ENCODE peak calls at places on chromosome 12, in four cellular contexts. F is HCT116, B is HepG2, J is K562. A is an unnamed sample. For H3K4me1, the result is how much of the 10 kb centered on the place peaks cover.

GRCh38 chr12:62522984-62523383 is 56.4 kb downstream of the MON2 start:
- DNase-seq in F (no peak), B (no peak), J (no peak), A (no peak)

GRCh38 chr12:131471946-131472732 is 238.8 kb upstream of the SFSWAP start:
- DNase-seq in F (no peak), J (no peak), B (no peak), A (no peak)

GRCh38 chr12:27290501-27291168 is 42.0 kb upstream of the BMAL2 start:
- DNase-seq in B (no peak), F (no peak), J (no peak), A (no peak)

GRCh38 chr12:52980096-52980694 is 26.1 kb upstream of the EIF4B start:
- DNase-seq in F (no peak), J (no peak), B (no peak), A (no peak)

GRCh38 chr12:85448548-85449139 is 168.6 kb downstream of the ALX1 start:
- DNase-seq in F (no peak), J (no peak), B (no peak), A (no peak)

GRCh38 chr12:64232201-64232600 is 10.1 kb upstream of the KICS2 start:
- DNase-seq in B (no peak), J (no peak), F (no peak), A (no peak)

GRCh38 chr12:91563011-91563410 is 380.4 kb upstream of the DCN start:
- DNase-seq in F (no peak), J (no peak), B (no peak), A (no peak)

GRCh38 chr12:6552140-6552551 is 3.7 kb downstream of the IFFO1 start:
- DNase-seq in J (no peak), F (no peak), B (no peak), A (no peak)

GRCh38 chr12:23253191-23253590 is 628.2 kb downstream of the ETNK1 start:
- DNase-seq in B (no peak), F (no peak), J (no peak), A (no peak)

GRCh38 chr12:27616356-27617150 is 79.7 kb upstream of the REP15 start:
- DNase-seq in F (no peak), J (no peak), B (no peak), A (no peak)

GRCh38 chr12:51910691-51911090 is 3.4 kb downstream of the ACVRL1 start:
- DNase-seq in F (no peak), B (no peak), J (no peak), A (no peak)

GRCh38 chr12:106179086-106179485 is 40.3 kb upstream of the NUAK1 start:
- DNase-seq in F (no peak), J (no peak), B (peak), A (no peak)

GRCh38 chr12:119311897-119312296 is 22.6 kb upstream of the CCDC60 start:
- DNase-seq in J (no peak), F (no peak), B (no peak), A (no peak)

GRCh38 chr12:52494518-52494917 is 1.5 kb upstream of the KRT6A start:
- DNase-seq in B (no peak), F (no peak), J (no peak), A (no peak)

GRCh38 chr12:122326597-122326996 is 60.3 kb upstream of the VPS33A start:
- DNase-seq in F (no peak), J (no peak), B (no peak), A (no peak)

GRCh38 chr12:56634837-56635538 is 4.9 kb upstream of the BAZ2A start:
- DNase-seq in B (peak), F (peak), J (peak), A (peak)

GRCh38 chr12:28583771-28584261 is 393.6 kb downstream of the CCDC91 start:
- DNase-seq in B (no peak), F (no peak), J (no peak), A (no peak)

GRCh38 chr12:38585090-38585489 is 268.5 kb downstream of the ALG10B start:
- DNase-seq in B (no peak), F (no peak), J (no peak), A (no peak)

GRCh38 chr12:94614288-94614721 is 36.1 kb downstream of the TMCC3 start:
- DNase-seq in B (no peak), J (no peak), F (no peak), A (no peak)

GRCh38 chr12:76312314-76312713 is 35.9 kb downstream of the BBS10 start:
- DNase-seq in B (no peak), F (no peak), J (no peak), A (no peak)

GRCh38 chr12:8037947-8038346 is 5.4 kb downstream of the FOXJ2 start:
- DNase-seq in F (no peak), B (no peak), J (peak), A (no peak)

GRCh38 chr12:48890657-48891418 is 25.2 kb upstream of the RND1 start:
- DNase-seq in F (peak), J (peak), B (peak), A (peak)

GRCh38 chr12:116559330-116560080 is at the start of gene MAP1LC3B2:
- DNase-seq in F (peak), J (peak), B (peak), A (no peak)

GRCh38 chr12:30822385-30823139 is 67.8 kb upstream of the CAPRIN2 start:
- DNase-seq in B (no peak), J (no peak), F (no peak), A (no peak)

GRCh38 chr12:66823857-66824570 is 145.1 kb upstream of the GRIP1 start:
- DNase-seq in B (no peak), J (no peak), F (no peak), A (no peak)

GRCh38 chr12:21433525-21433924 is 3.9 kb upstream of the PYROXD1 start:
- DNase-seq in B (no peak), F (no peak), J (no peak), A (no peak)

GRCh38 chr12:82069931-82070514 is 288.2 kb downstream of the CCDC59 start:
- DNase-seq in J (no peak), F (no peak), B (no peak), A (no peak)

GRCh38 chr12:99029502-99030271 is 384.6 kb downstream of the APAF1 start:
- DNase-seq in F (no peak), J (no peak), B (no peak), A (no peak)

GRCh38 chr12:115920395-115921183 is 356.9 kb downstream of the MED13L start:
- DNase-seq in F (no peak), J (no peak), B (no peak), A (no peak)

GRCh38 chr12:105480162-105480561 is 149.7 kb downstream of the C12orf75 start:
- DNase-seq in F (no peak), J (no peak), B (no peak), A (no peak)

GRCh38 chr12:49750027-49750977 is 8.9 kb downstream of the TMBIM6 start:
- DNase-seq in F (peak), B (peak), J (no peak), A (no peak)

GRCh38 chr12:6335451-6336078 is 6.3 kb downstream of the TNFRSF1A start:
- DNase-seq in F (no peak), B (peak), J (peak), A (no peak)

GRCh38 chr12:29314421-29314820 is 66.6 kb downstream of the ERGIC2 start:
- DNase-seq in J (no peak), F (no peak), B (no peak), A (no peak)

GRCh38 chr12:49019435-49020317 is 1.1 kb upstream of the PRKAG1 start:
- DNase-seq in F (no peak), B (peak), J (peak), A (no peak)

GRCh38 chr12:40668095-40668494 is 24.1 kb upstream of the CNTN1 start:
- DNase-seq in B (no peak), F (no peak), J (no peak), A (no peak)

GRCh38 chr12:34395056-34396005 is 373.0 kb downstream of the ALG10 start:
- DNase-seq in B (no peak), F (no peak), J (peak), A (no peak)

GRCh38 chr12:124861898-124862676 is 1.6 kb downstream of the SCARB1 start:
- DNase-seq in F (no peak), J (no peak), B (no peak), A (no peak)
- H3K4me1 ChIP-seq in F (under half), J (under half), B (half or more), A (under half)

GRCh38 chr12:47804177-47804576 is 15.5 kb downstream of the HDAC7 start:
- DNase-seq in B (no peak), F (no peak), J (no peak), A (no peak)
- TF ChIP-seq TCF7L2 in B (no peak), F (no peak), J (no peak), A (no peak)

DNA sequence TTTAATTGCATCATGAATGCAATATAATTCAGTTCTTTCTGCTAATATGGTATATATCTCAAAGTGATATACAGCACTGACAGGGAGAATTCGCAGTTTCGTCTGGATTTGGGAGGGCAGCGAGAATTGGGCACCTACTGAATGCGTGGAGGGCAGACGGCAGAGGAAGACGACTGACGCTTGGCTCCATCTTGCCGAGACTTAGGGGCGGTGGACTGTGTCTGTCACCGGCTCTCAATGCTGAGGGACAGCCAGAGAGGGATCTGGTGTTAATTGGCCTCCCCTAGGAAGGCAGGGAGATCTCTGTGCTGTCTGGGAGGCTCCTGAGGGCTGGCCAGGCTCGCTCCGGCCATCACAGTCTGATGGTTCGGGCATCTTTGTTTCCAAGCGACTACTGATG is 217.5 kb downstream of the PHETA1 start:
- DNase-seq in F (no peak), B (no peak), J (no peak), A (no peak)
- TF ChIP-seq SIN3A in F (no peak), B (no peak), J (no peak), A (no peak)

DNA sequence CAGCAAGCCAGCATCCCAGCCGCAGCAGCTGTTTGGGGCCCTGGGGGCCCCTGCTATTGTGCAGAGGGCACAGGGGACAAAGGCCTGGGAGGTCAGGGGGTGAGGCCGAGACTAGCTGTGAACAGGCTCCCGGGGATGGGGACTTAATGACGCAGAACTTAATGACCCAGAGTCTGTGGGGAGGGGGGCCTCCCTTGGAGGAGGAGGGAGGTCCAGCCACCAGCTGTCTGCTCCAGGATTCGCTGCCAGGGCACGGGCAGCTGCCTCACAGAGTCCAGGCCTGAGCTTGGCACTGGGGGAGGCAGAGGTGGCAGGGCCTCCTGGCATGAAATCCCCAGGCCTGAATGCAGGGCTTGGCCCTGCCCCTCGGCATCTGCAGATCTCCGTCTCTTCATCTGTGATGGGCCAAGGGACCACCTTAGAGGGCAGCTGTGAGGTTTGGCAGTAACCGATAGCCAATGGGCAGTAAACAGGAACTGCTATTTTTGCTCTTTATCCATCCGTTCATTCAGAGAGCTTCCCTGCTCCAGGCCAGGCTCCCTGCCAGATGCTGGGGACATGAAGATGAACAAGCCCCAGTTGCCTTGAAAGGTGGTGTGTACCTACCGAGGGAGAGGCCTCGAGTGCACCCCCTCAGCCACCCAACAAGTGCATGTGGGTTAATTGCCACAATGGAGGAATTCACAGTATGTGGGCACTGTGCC is 6.7 kb downstream of the FAM222A start:
- DNase-seq in B (no peak), J (no peak), F (no peak), A (no peak)
- H3K4me1 ChIP-seq in B (half or more), J (under half), F (under half), A (under half)

GRCh38 chr12:107734139-107734538 is 26.8 kb downstream of the PRDM4 start:
- DNase-seq in F (no peak), B (no peak), J (no peak), A (no peak)

GRCh38 chr12:107736914-107737313 is 24.0 kb downstream of the PRDM4 start:
- DNase-seq in F (no peak), J (no peak), B (no peak), A (no peak)

GRCh38 chr12:107730942-107731341 is 30.0 kb downstream of the PRDM4 start:
- DNase-seq in B (no peak), J (no peak), F (no peak), A (no peak)

GRCh38 chr12:107731376-107731775 is 29.6 kb downstream of the PRDM4 start:
- DNase-seq in F (no peak), B (no peak), J (no peak), A (no peak)

DNA sequence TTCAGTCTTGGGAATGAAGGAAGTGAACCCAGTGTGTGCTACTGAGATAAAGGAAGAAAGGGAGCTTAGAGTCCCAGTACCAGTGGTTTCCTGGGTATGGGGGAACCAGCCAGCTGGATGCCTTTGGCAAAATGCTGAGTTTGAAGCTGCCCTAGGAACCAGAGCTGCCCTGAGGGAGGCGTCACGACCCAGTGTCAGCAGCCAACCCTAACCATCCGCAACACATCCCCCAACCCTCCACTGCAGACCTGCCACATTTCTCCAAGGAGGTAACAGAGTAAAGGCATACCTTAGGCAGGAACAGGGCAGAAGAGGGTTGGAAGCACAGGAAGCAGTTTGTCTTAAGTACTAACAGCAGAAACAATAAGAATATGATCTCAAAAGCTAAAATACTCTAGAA is 28.6 kb downstream of the PRDM4 start:
- DNase-seq in B (no peak), F (no peak), J (no peak), A (no peak)
- TF ChIP-seq TCF7L2 in B (no peak), F (no peak), J (no peak), A (no peak)

GRCh38 chr12:120321382-120322202 is 6.0 kb downstream of the PLA2G1B start:
- DNase-seq in B (peak), J (no peak), F (no peak), A (no peak)
- TF ChIP-seq SIN3A in B (no peak), J (no peak), F (no peak), A (no peak)

GRCh38 chr12:108565976-108566375 is 3.6 kb downstream of the ISCU start:
- DNase-seq in B (no peak), J (no peak), F (peak), A (peak)

GRCh38 chr12:108568653-108569154 is 6.3 kb downstream of the ISCU start:
- DNase-seq in F (no peak), B (no peak), J (no peak), A (no peak)

GRCh38 chr12:108567974-108568652 is 5.7 kb downstream of the ISCU start:
- DNase-seq in B (no peak), F (no peak), J (no peak), A (no peak)

GRCh38 chr12:108566452-108566851 is 4.1 kb downstream of the ISCU start:
- DNase-seq in J (no peak), B (no peak), F (no peak), A (no peak)

DNA sequence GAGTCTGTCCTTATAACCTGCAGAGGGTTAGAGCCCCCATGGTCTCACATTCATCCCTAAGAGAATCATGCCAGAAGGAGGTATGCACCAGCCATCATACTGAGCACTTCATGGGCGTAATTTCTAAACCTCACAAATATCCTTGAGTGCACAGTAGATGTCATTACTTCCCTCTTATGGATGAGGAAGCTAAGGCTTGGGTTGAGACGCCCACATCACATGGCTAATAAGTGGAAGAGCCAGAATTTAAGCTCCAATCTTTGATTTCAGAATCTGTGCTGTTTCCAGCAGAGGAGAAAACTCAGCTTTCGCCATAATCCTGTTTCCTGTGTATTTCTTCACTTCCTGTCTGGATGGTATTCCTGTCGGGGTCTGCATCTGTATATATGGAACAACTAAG is 5.0 kb downstream of the ISCU start:
- DNase-seq in F (no peak), J (no peak), B (no peak), A (no peak)
- H3K4me1 ChIP-seq in F (under half), J (under half), B (under half), A (under half)

DNA sequence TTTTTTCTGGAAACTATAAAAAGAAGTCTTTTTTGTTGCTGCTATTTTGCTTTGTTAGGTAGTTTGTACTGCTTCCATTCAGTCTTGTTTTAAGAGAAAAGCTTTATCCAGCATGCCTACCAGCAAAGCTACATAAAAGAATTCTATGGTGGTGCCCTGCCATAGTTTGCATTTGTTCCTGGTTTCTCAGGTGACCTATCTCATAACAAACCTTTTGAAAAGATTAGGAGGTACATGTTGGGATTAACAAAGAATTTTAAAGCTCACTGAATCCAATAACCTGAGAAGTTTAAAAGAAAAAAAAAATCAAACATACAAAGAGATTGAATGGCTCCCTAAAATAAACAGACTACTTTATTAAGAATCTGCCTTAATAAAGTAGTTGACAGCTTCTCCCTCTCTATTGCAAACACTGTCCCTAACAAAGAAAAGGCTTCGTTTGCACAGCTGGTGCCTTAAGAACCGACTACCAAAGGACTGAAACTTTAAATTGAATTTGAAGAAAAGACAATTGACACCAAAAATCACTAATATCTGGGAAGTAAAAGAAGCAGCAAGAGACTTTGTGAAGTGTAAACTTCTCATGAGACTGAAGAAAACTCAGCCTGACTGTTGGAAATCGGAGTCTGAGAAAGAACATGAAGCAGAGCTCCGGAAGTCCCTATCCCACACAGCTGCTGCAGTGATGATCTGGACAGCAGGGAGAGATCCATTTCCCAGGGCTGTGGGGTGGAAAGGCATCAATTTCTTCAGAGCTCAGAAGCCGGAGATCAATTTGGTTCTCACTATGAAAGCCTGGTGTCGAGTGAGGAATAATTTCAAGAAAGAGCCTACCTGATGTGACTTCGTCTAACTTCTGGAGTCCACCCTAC is 102.7 kb upstream of the PLEKHA5 start:
- DNase-seq in J (no peak), F (no peak), B (no peak), A (no peak)
- TF ChIP-seq TCF7L2 in J (no peak), F (no peak), B (no peak), A (no peak)

GRCh38 chr12:622420-622819 is 40.8 kb downstream of the NINJ2 start:
- DNase-seq in F (no peak), J (peak), B (no peak), A (no peak)
- TF ChIP-seq SIN3A in F (no peak), J (no peak), B (no peak), A (no peak)

GRCh38 chr12:132486576-132486975 is 3.4 kb upstream of the FBRSL1 start:
- DNase-seq in J (no peak), F (no peak), B (no peak), A (no peak)

GRCh38 chr12:132486168-132486567 is 3.8 kb upstream of the FBRSL1 start:
- DNase-seq in J (no peak), F (no peak), B (no peak), A (no peak)

GRCh38 chr12:132484183-132484890 is 5.6 kb upstream of the FBRSL1 start:
- DNase-seq in B (no peak), J (no peak), F (no peak), A (no peak)

GRCh38 chr12:132484891-132485441 is 5.0 kb upstream of the FBRSL1 start:
- DNase-seq in F (no peak), J (no peak), B (no peak), A (no peak)

DNA sequence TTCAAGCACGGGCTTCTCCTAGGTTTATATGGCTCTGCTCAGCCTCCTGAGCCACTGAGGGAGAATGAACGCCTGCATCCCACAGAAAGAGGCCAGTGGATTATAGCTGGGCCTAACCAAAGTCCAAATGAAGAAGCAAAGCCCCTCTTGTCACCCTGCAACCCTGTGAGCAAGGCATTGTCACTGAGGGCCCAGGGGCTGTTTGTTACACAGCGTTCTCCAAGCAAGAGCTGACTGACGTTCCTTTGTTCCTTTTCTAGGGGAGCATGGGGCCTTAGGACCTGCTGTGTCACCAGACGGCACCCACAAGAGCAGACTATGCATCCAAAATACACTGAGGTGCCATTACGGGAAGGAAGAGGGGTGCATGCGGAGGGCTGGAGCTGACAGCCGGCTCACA is 4.3 kb upstream of the FBRSL1 start:
- DNase-seq in B (no peak), F (no peak), J (no peak), A (no peak)
- H3K4me1 ChIP-seq in B (under half), F (under half), J (half or more), A (under half)